ENCODE peak calls at places on chromosomes 7 and 10, in ten cellular contexts. One of them, this sample, is unnamed.

GRCh38 chr10:23968296-23968695 is 240.6 kb upstream of the KIAA1217 start:
- DNase-seq in heart right ventricle: no peak
- DNase-seq in RWPE1: no peak
- DNase-seq in left lung: no peak
- DNase-seq in caudate nucleus: no peak
- DNase-seq in CD8-positive, alpha-beta memory T cell: no peak
- DNase-seq in substantia nigra: no peak
- DNase-seq in brain microvascular endothelial cell: no peak
- DNase-seq in uterus: no peak
- DNase-seq in body of pancreas: no peak
- DNase-seq in this sample: peak; percentile 65

GRCh38 chr7:10122573-10123100 is 851.0 kb upstream of the PHF14 start:
- DNase-seq in heart right ventricle: peak; percentile 60
- DNase-seq in RWPE1: no peak
- DNase-seq in left lung: no peak
- DNase-seq in caudate nucleus: peak; percentile 71
- DNase-seq in CD8-positive, alpha-beta memory T cell: no peak
- DNase-seq in substantia nigra: peak; percentile 35
- DNase-seq in brain microvascular endothelial cell: no peak
- DNase-seq in uterus: no peak
- DNase-seq in body of pancreas: no peak
- DNase-seq in this sample: no peak

GRCh38 chr10:4532976-4533375 is 293.0 kb upstream of the AKR1E2 start:
- DNase-seq in heart right ventricle: no peak
- DNase-seq in RWPE1: no peak
- DNase-seq in left lung: no peak
- DNase-seq in caudate nucleus: no peak
- DNase-seq in CD8-positive, alpha-beta memory T cell: no peak
- DNase-seq in substantia nigra: no peak
- DNase-seq in brain microvascular endothelial cell: no peak
- DNase-seq in uterus: no peak
- DNase-seq in body of pancreas: no peak
- DNase-seq in this sample: no peak

GRCh38 chr10:122142652-122143237 is 128.4 kb upstream of the BTBD16 start:
- DNase-seq in heart right ventricle: peak; percentile 45
- DNase-seq in RWPE1: no peak
- DNase-seq in left lung: no peak
- DNase-seq in caudate nucleus: peak; percentile 76
- DNase-seq in CD8-positive, alpha-beta memory T cell: no peak
- DNase-seq in substantia nigra: peak; percentile 58
- DNase-seq in brain microvascular endothelial cell: no peak
- DNase-seq in uterus: no peak
- DNase-seq in body of pancreas: peak; percentile 50
- DNase-seq in this sample: no peak

GRCh38 chr10:97574374-97575100 is 2.0 kb downstream of the ANKRD2 start:
- DNase-seq in heart right ventricle: peak; percentile 81
- DNase-seq in RWPE1: peak; percentile 99
- DNase-seq in left lung: no peak
- DNase-seq in caudate nucleus: no peak
- DNase-seq in CD8-positive, alpha-beta memory T cell: no peak
- DNase-seq in substantia nigra: no peak
- DNase-seq in brain microvascular endothelial cell: peak; percentile 22
- DNase-seq in uterus: peak; percentile 46
- DNase-seq in body of pancreas: peak; percentile 79
- DNase-seq in this sample: peak; percentile 69

GRCh38 chr10:5595591-5596590 is 70.5 kb downstream of the ASB13 start:
- DNase-seq in heart right ventricle: no peak
- DNase-seq in RWPE1: peak; percentile 91
- DNase-seq in left lung: peak; percentile 53
- DNase-seq in caudate nucleus: no peak
- DNase-seq in CD8-positive, alpha-beta memory T cell: no peak
- DNase-seq in substantia nigra: no peak
- DNase-seq in brain microvascular endothelial cell: peak; percentile 81
- DNase-seq in uterus: no peak
- DNase-seq in body of pancreas: no peak
- DNase-seq in this sample: peak; percentile 97

GRCh38 chr10:133241501-133242205 is 4.0 kb downstream of the VENTX start:
- DNase-seq in heart right ventricle: no peak
- DNase-seq in RWPE1: no peak
- DNase-seq in left lung: no peak
- DNase-seq in caudate nucleus: no peak
- DNase-seq in CD8-positive, alpha-beta memory T cell: no peak
- DNase-seq in substantia nigra: no peak
- DNase-seq in brain microvascular endothelial cell: no peak
- DNase-seq in uterus: no peak
- DNase-seq in body of pancreas: no peak
- DNase-seq in this sample: no peak

GRCh38 chr7:149125864-149126661 is at the start of gene ZNF425:
- DNase-seq in heart right ventricle: peak; percentile 90
- DNase-seq in RWPE1: peak; percentile 88
- DNase-seq in left lung: peak; percentile 100
- DNase-seq in caudate nucleus: peak; percentile 91
- DNase-seq in CD8-positive, alpha-beta memory T cell: peak; percentile 94
- DNase-seq in substantia nigra: peak; percentile 72
- DNase-seq in brain microvascular endothelial cell: peak; percentile 69
- DNase-seq in uterus: peak; percentile 88
- DNase-seq in body of pancreas: peak; percentile 92
- DNase-seq in this sample: peak; percentile 65

GRCh38 chr7:123669485-123669884 is 13.8 kb downstream of the LMOD2 start:
- DNase-seq in heart right ventricle: no peak
- DNase-seq in RWPE1: no peak
- DNase-seq in left lung: no peak
- DNase-seq in caudate nucleus: no peak
- DNase-seq in CD8-positive, alpha-beta memory T cell: no peak
- DNase-seq in substantia nigra: no peak
- DNase-seq in brain microvascular endothelial cell: no peak
- DNase-seq in uterus: no peak
- DNase-seq in body of pancreas: no peak
- DNase-seq in this sample: no peak

GRCh38 chr7:151308791-151309190 is 32.8 kb upstream of the NUB1 start:
- DNase-seq in heart right ventricle: no peak
- DNase-seq in RWPE1: no peak
- DNase-seq in left lung: no peak
- DNase-seq in caudate nucleus: no peak
- DNase-seq in CD8-positive, alpha-beta memory T cell: no peak
- DNase-seq in substantia nigra: no peak
- DNase-seq in brain microvascular endothelial cell: no peak
- DNase-seq in uterus: no peak
- DNase-seq in body of pancreas: no peak
- DNase-seq in this sample: no peak

GRCh38 chr7:77786741-77787140 is 11.5 kb downstream of the TMEM60 start:
- DNase-seq in heart right ventricle: no peak
- DNase-seq in RWPE1: no peak
- DNase-seq in left lung: no peak
- DNase-seq in caudate nucleus: no peak
- DNase-seq in CD8-positive, alpha-beta memory T cell: no peak
- DNase-seq in substantia nigra: no peak
- DNase-seq in brain microvascular endothelial cell: no peak
- DNase-seq in uterus: no peak
- DNase-seq in body of pancreas: no peak
- DNase-seq in this sample: no peak

GRCh38 chr7:77794000-77794399 is 4.2 kb downstream of the TMEM60 start:
- DNase-seq in heart right ventricle: no peak
- DNase-seq in RWPE1: no peak
- DNase-seq in left lung: no peak
- DNase-seq in caudate nucleus: no peak
- DNase-seq in CD8-positive, alpha-beta memory T cell: no peak
- DNase-seq in substantia nigra: no peak
- DNase-seq in brain microvascular endothelial cell: no peak
- DNase-seq in uterus: no peak
- DNase-seq in body of pancreas: no peak
- DNase-seq in this sample: no peak

GRCh38 chr7:77791956-77792355 is 6.3 kb downstream of the TMEM60 start:
- DNase-seq in heart right ventricle: no peak
- DNase-seq in RWPE1: no peak
- DNase-seq in left lung: no peak
- DNase-seq in caudate nucleus: no peak
- DNase-seq in CD8-positive, alpha-beta memory T cell: no peak
- DNase-seq in substantia nigra: no peak
- DNase-seq in brain microvascular endothelial cell: no peak
- DNase-seq in uterus: no peak
- DNase-seq in body of pancreas: no peak
- DNase-seq in this sample: no peak

GRCh38 chr7:77788327-77788902 is 9.8 kb downstream of the TMEM60 start:
- DNase-seq in heart right ventricle: no peak
- DNase-seq in RWPE1: no peak
- DNase-seq in left lung: no peak
- DNase-seq in caudate nucleus: no peak
- DNase-seq in CD8-positive, alpha-beta memory T cell: no peak
- DNase-seq in substantia nigra: no peak
- DNase-seq in brain microvascular endothelial cell: no peak
- DNase-seq in uterus: no peak
- DNase-seq in body of pancreas: no peak
- DNase-seq in this sample: no peak

DNA sequence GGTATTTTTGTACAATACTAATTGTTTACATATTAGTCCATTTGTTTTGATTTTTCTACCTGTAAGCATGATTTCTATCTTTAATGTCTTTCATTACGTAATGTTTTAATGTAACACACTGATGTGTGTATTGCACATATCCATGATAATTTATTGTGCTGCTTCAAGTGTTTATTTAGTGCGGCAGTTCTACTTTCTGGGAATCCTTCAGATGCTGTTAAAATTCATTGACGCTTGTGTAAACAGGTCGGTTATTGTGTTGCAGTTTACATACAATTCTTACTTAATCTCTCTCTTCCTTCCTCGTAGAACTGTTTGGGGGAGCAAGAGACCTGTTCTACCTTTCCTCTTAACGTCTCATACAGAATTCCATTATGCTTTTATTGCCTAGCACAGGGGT is 6.9 kb downstream of the TMEM60 start:
- DNase-seq in heart right ventricle: no peak
- DNase-seq in RWPE1: no peak
- DNase-seq in left lung: no peak
- DNase-seq in caudate nucleus: no peak
- DNase-seq in CD8-positive, alpha-beta memory T cell: no peak
- DNase-seq in substantia nigra: no peak
- DNase-seq in brain microvascular endothelial cell: no peak
- DNase-seq in uterus: no peak
- DNase-seq in body of pancreas: no peak
- DNase-seq in this sample: no peak
- H3K27ac ChIP-seq in heart right ventricle: no peak overlapping the region
- H3K27ac ChIP-seq in RWPE1: no peak overlapping the region
- H3K27ac ChIP-seq in left lung: no peak overlapping the region
- H3K27ac ChIP-seq in caudate nucleus: no peak overlapping the region
- H3K27ac ChIP-seq in CD8-positive, alpha-beta memory T cell: no peak overlapping the region
- H3K27ac ChIP-seq in substantia nigra: no peak overlapping the region
- H3K27ac ChIP-seq in brain microvascular endothelial cell: no peak overlapping the region
- H3K27ac ChIP-seq in uterus: no peak overlapping the region
- H3K27ac ChIP-seq in body of pancreas: peak overlapping the region; percentile 41
- H3K27ac ChIP-seq in this sample: peak overlapping the region; percentile 19

GRCh38 chr7:116441534-116441933 is 58.0 kb upstream of the CAV2 start:
- DNase-seq in heart right ventricle: no peak
- DNase-seq in RWPE1: no peak
- DNase-seq in left lung: no peak
- DNase-seq in caudate nucleus: no peak
- DNase-seq in CD8-positive, alpha-beta memory T cell: no peak
- DNase-seq in substantia nigra: no peak
- DNase-seq in brain microvascular endothelial cell: no peak
- DNase-seq in uterus: no peak
- DNase-seq in body of pancreas: no peak
- DNase-seq in this sample: no peak
- H3K27ac ChIP-seq in heart right ventricle: peak overlapping the region; percentile 71
- H3K27ac ChIP-seq in RWPE1: no peak overlapping the region
- H3K27ac ChIP-seq in left lung: peak overlapping the region; percentile 13
- H3K27ac ChIP-seq in caudate nucleus: no peak overlapping the region
- H3K27ac ChIP-seq in CD8-positive, alpha-beta memory T cell: no peak overlapping the region
- H3K27ac ChIP-seq in substantia nigra: no peak overlapping the region
- H3K27ac ChIP-seq in brain microvascular endothelial cell: peak overlapping the region; percentile 64
- H3K27ac ChIP-seq in uterus: peak overlapping the region; percentile 62
- H3K27ac ChIP-seq in body of pancreas: no peak overlapping the region
- H3K27ac ChIP-seq in this sample: peak overlapping the region; percentile 89

GRCh38 chr7:17620588-17620987 is 319.7 kb downstream of the SNX13 start:
- DNase-seq in heart right ventricle: no peak
- DNase-seq in RWPE1: no peak
- DNase-seq in left lung: no peak
- DNase-seq in caudate nucleus: no peak
- DNase-seq in CD8-positive, alpha-beta memory T cell: no peak
- DNase-seq in substantia nigra: no peak
- DNase-seq in brain microvascular endothelial cell: no peak
- DNase-seq in uterus: no peak
- DNase-seq in body of pancreas: no peak
- DNase-seq in this sample: no peak

GRCh38 chr7:17619194-17619818 is 320.9 kb downstream of the AHR start:
- DNase-seq in heart right ventricle: no peak
- DNase-seq in RWPE1: no peak
- DNase-seq in left lung: no peak
- DNase-seq in caudate nucleus: no peak
- DNase-seq in CD8-positive, alpha-beta memory T cell: no peak
- DNase-seq in substantia nigra: no peak
- DNase-seq in brain microvascular endothelial cell: no peak
- DNase-seq in uterus: no peak
- DNase-seq in body of pancreas: no peak
- DNase-seq in this sample: no peak

GRCh38 chr7:17617380-17617779 is 318.9 kb downstream of the AHR start:
- DNase-seq in heart right ventricle: no peak
- DNase-seq in RWPE1: no peak
- DNase-seq in left lung: no peak
- DNase-seq in caudate nucleus: no peak
- DNase-seq in CD8-positive, alpha-beta memory T cell: no peak
- DNase-seq in substantia nigra: no peak
- DNase-seq in brain microvascular endothelial cell: no peak
- DNase-seq in uterus: no peak
- DNase-seq in body of pancreas: no peak
- DNase-seq in this sample: no peak

GRCh38 chr7:17617857-17618651 is 319.6 kb downstream of the AHR start:
- DNase-seq in heart right ventricle: no peak
- DNase-seq in RWPE1: no peak
- DNase-seq in left lung: no peak
- DNase-seq in caudate nucleus: no peak
- DNase-seq in CD8-positive, alpha-beta memory T cell: no peak
- DNase-seq in substantia nigra: no peak
- DNase-seq in brain microvascular endothelial cell: no peak
- DNase-seq in uterus: no peak
- DNase-seq in body of pancreas: no peak
- DNase-seq in this sample: no peak

DNA sequence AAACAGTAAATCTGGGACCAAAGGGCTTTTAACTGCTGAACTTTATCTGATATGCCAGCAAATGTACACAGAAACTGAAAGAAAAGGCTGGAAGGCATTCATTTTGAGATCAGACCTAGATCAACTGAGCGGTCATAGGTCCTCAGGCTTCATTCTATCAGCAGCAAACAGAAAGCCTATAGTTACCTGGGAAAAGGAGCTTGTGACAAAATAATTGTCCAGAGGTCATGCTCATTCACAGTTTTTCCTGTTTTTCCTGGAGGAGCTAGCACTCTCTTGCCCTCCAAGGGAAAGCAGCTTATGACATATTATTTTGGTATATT is 320.2 kb downstream of the AHR start:
- DNase-seq in heart right ventricle: no peak
- DNase-seq in RWPE1: no peak
- DNase-seq in left lung: no peak
- DNase-seq in caudate nucleus: no peak
- DNase-seq in CD8-positive, alpha-beta memory T cell: no peak
- DNase-seq in substantia nigra: no peak
- DNase-seq in brain microvascular endothelial cell: no peak
- DNase-seq in uterus: no peak
- DNase-seq in body of pancreas: no peak
- DNase-seq in this sample: no peak
- H3K27ac ChIP-seq in heart right ventricle: no peak overlapping the region
- H3K27ac ChIP-seq in RWPE1: no peak overlapping the region
- H3K27ac ChIP-seq in left lung: no peak overlapping the region
- H3K27ac ChIP-seq in caudate nucleus: no peak overlapping the region
- H3K27ac ChIP-seq in CD8-positive, alpha-beta memory T cell: no peak overlapping the region
- H3K27ac ChIP-seq in substantia nigra: no peak overlapping the region
- H3K27ac ChIP-seq in brain microvascular endothelial cell: no peak overlapping the region
- H3K27ac ChIP-seq in uterus: no peak overlapping the region
- H3K27ac ChIP-seq in body of pancreas: no peak overlapping the region
- H3K27ac ChIP-seq in this sample: no peak overlapping the region

GRCh38 chr10:101816375-101816773 is 1.9 kb downstream of the OGA start:
- DNase-seq in heart right ventricle: no peak
- DNase-seq in RWPE1: no peak
- DNase-seq in left lung: no peak
- DNase-seq in caudate nucleus: no peak
- DNase-seq in CD8-positive, alpha-beta memory T cell: no peak
- DNase-seq in substantia nigra: no peak
- DNase-seq in brain microvascular endothelial cell: no peak
- DNase-seq in uterus: no peak
- DNase-seq in body of pancreas: no peak
- DNase-seq in this sample: no peak
- H3K27ac ChIP-seq in heart right ventricle: peak overlapping the region; percentile 97
- H3K27ac ChIP-seq in RWPE1: peak overlapping the region; percentile 49
- H3K27ac ChIP-seq in left lung: peak overlapping the region; percentile 23
- H3K27ac ChIP-seq in caudate nucleus: no peak overlapping the region
- H3K27ac ChIP-seq in CD8-positive, alpha-beta memory T cell: peak overlapping the region; percentile 79
- H3K27ac ChIP-seq in substantia nigra: no peak overlapping the region
- H3K27ac ChIP-seq in brain microvascular endothelial cell: peak overlapping the region; percentile 38
- H3K27ac ChIP-seq in uterus: peak overlapping the region; percentile 95
- H3K27ac ChIP-seq in body of pancreas: peak overlapping the region; percentile 71
- H3K27ac ChIP-seq in this sample: no peak overlapping the region